ENCODE peak calls at places on chromosome 19, in ten cellular contexts. Y is NT2/D1; N is M059J; B is NCI-H345; X is left cardiac atrium; O is stimulated activated CD4-positive, alpha-beta T cell treated with anti-CD3 and anti-CD28 coated beads, TNF-alpha, amount 100 ng/mL, for 48 hours; K is fibroblast of pulmonary artery; W is amniotic epithelial cell; V is astrocyte of the hippocampus; Q is kidney tubule cell. H is an unnamed sample.

GRCh38 chr19:31378404-31378803 is 29.2 kb upstream of the TSHZ3 start:
- DNase-seq in Y (no peak), N (peak), B (no peak), X (peak), O (no peak), K (peak), W (peak), V (peak), Q (no peak), H (no peak)

GRCh38 chr19:18833141-18833476 is 1.4 kb downstream of the UPF1 start:
- DNase-seq in Y (no peak), N (no peak), B (no peak), X (no peak), O (no peak), K (no peak), W (no peak), V (peak), Q (no peak), H (no peak)

GRCh38 chr19:40717880-40718773 is 1.2 kb downstream of the ITPKC start:
- DNase-seq in Y (no peak), N (peak), B (no peak), X (peak), O (no peak), K (peak), W (peak), V (peak), Q (peak), H (no peak)

GRCh38 chr19:58586131-58586765 is 13.1 kb upstream of the MZF1 start:
- DNase-seq in Y (no peak), N (no peak), B (no peak), X (no peak), O (no peak), K (no peak), W (no peak), V (no peak), Q (no peak), H (peak)

GRCh38 chr19:30464162-30464561 is 92.0 kb downstream of the ZNF536 start:
- DNase-seq in Y (no peak), N (no peak), B (no peak), X (no peak), O (no peak), K (no peak), W (no peak), V (no peak), Q (no peak), H (no peak)

GRCh38 chr19:33496016-33496415 is 25.6 kb downstream of the PEPD start:
- DNase-seq in Y (no peak), N (no peak), B (no peak), X (no peak), O (no peak), K (peak), W (no peak), V (no peak), Q (no peak), H (no peak)

GRCh38 chr19:21434967-21435544 is 38.1 kb downstream of the ZNF493 start:
- DNase-seq in Y (no peak), N (no peak), B (no peak), X (no peak), O (no peak), K (no peak), W (no peak), V (no peak), Q (no peak), H (no peak)

GRCh38 chr19:41327499-41328156 is 17.7 kb downstream of the CCDC97 start:
- DNase-seq in Y (no peak), N (peak), B (peak), X (peak), O (peak), K (peak), W (peak), V (peak), Q (peak), H (no peak)

GRCh38 chr19:43699506-43700367 is 16.1 kb upstream of the IRGC start:
- DNase-seq in Y (peak), N (peak), B (no peak), X (peak), O (no peak), K (peak), W (peak), V (peak), Q (peak), H (no peak)

GRCh38 chr19:41025871-41026270 is 34.8 kb downstream of the CYP2B6 start:
- DNase-seq in Y (no peak), N (no peak), B (no peak), X (no peak), O (no peak), K (no peak), W (no peak), V (no peak), Q (no peak), H (peak)

GRCh38 chr19:14502334-14503092 is 6.6 kb upstream of the GIPC1 start:
- DNase-seq in Y (no peak), N (peak), B (no peak), X (no peak), O (no peak), K (peak), W (peak), V (no peak), Q (no peak), H (no peak)

GRCh38 chr19:19280561-19280960 is 7.5 kb upstream of the TM6SF2 start:
- DNase-seq in Y (no peak), N (no peak), B (no peak), X (no peak), O (no peak), K (peak), W (no peak), V (no peak), Q (peak), H (no peak)